ENCODE peak calls at places on chromosomes 3 and 15, in four cellular contexts. E is ascending aorta, C is heart right ventricle, V is body of pancreas. X is an unnamed sample. For H3K27me3 and H3K9me3, the result is how much of the 10 kb centered on the place peaks cover.

GRCh38 chr3:42189071-42189470 is 76.9 kb downstream of the CCK start:
- DNase-seq in C (peak), V (no peak), E (peak), X (no peak)

GRCh38 chr3:64686446-64686908 is 1.3 kb downstream of the ADAMTS9 start:
- DNase-seq in V (peak), C (no peak), E (peak), X (no peak)

GRCh38 chr3:168989396-168989795 is 674.1 kb downstream of the MECOM start:
- DNase-seq in C (no peak), E (no peak), V (no peak), X (no peak)

GRCh38 chr15:62877276-62877857 is 165.2 kb upstream of the TPM1 start:
- DNase-seq in E (no peak), V (peak), C (no peak), X (no peak)

GRCh38 chr3:139355502-139355901 is 11.7 kb downstream of the MRPS22 start:
- DNase-seq in C (no peak), E (no peak), V (peak), X (no peak)

GRCh38 chr3:119541547-119541946 is 17.9 kb downstream of the CD80 start:
- DNase-seq in C (no peak), E (no peak), V (no peak), X (no peak)

GRCh38 chr3:22887664-22888291 is 315.3 kb upstream of the UBE2E2 start:
- DNase-seq in V (no peak), C (no peak), E (no peak), X (no peak)

GRCh38 chr15:29162411-29162810 is 107.2 kb downstream of the NSMCE3 start:
- DNase-seq in C (no peak), E (no peak), V (no peak), X (no peak)

GRCh38 chr3:126005951-126006350 is 37.0 kb downstream of the ROPN1B start:
- DNase-seq in E (no peak), V (no peak), C (no peak), X (peak)

GRCh38 chr3:71309886-71310285 is 273.6 kb downstream of the FOXP1 start:
- DNase-seq in C (no peak), V (no peak), E (no peak), X (no peak)

GRCh38 chr3:156404217-156404616 is 150.7 kb downstream of the SSR3 start:
- DNase-seq in E (no peak), C (no peak), V (no peak), X (no peak)

GRCh38 chr3:184262166-184262926 is 993 bp upstream of the CAMK2N2 start:
- DNase-seq in E (no peak), V (peak), C (no peak), X (no peak)

GRCh38 chr15:75948761-75949296 is 45.2 kb downstream of the FBXO22 start:
- DNase-seq in V (no peak), C (no peak), E (no peak), X (no peak)

GRCh38 chr3:185857208-185857607 is 32.4 kb upstream of the IGF2BP2 start:
- DNase-seq in V (no peak), C (no peak), E (no peak), X (no peak)

GRCh38 chr3:133832802-133833144 is 27.2 kb downstream of the SRPRB start:
- DNase-seq in V (no peak), E (no peak), C (no peak), X (no peak)

GRCh38 chr3:196399485-196399945 is 32.7 kb downstream of the UBXN7 start:
- DNase-seq in C (no peak), E (no peak), V (no peak), X (no peak)

GRCh38 chr15:52751522-52751921 is 38.6 kb downstream of the ONECUT1 start:
- DNase-seq in V (no peak), C (no peak), E (no peak), X (no peak)

GRCh38 chr3:45218578-45219390 is 7.3 kb downstream of the TMEM158 start:
- DNase-seq in V (no peak), E (no peak), C (no peak), X (peak)

GRCh38 chr3:157405457-157405856 is 31.2 kb upstream of the PTX3 start:
- DNase-seq in C (no peak), E (no peak), V (no peak), X (peak)

GRCh38 chr3:8986741-8987672 is 23.7 kb upstream of the RAD18 start:
- DNase-seq in V (no peak), C (no peak), E (no peak), X (no peak)

GRCh38 chr3:149342413-149343340 is 9.2 kb upstream of the TM4SF18 start:
- DNase-seq in V (no peak), C (no peak), E (no peak), X (peak)

GRCh38 chr3:46495901-46496456 is 1.8 kb upstream of the RTP3 start:
- DNase-seq in E (no peak), C (no peak), V (no peak), X (peak)

GRCh38 chr3:63807901-63808589 is 11.1 kb upstream of the C3orf49 start:
- DNase-seq in V (no peak), C (no peak), E (no peak), X (no peak)

GRCh38 chr3:125165948-125166553 is 46.5 kb downstream of the SLC12A8 start:
- DNase-seq in V (no peak), E (no peak), C (no peak), X (no peak)

GRCh38 chr3:151918253-151919029 is 45.0 kb downstream of the SUCNR1 start:
- DNase-seq in E (no peak), C (no peak), V (no peak), X (peak)

GRCh38 chr3:39590776-39591175 is 123.3 kb downstream of the MOBP start:
- DNase-seq in C (no peak), V (no peak), E (no peak), X (no peak)

GRCh38 chr15:37105795-37106333 is 5.5 kb upstream of the MEIS2 start:
- DNase-seq in V (no peak), C (no peak), E (no peak), X (no peak)

GRCh38 chr3:152720941-152721718 is 113.8 kb upstream of the P2RY1 start:
- DNase-seq in E (no peak), C (no peak), V (no peak), X (no peak)

GRCh38 chr3:114152519-114153151 is 26.2 kb downstream of the DRD3 start:
- DNase-seq in C (peak), V (peak), E (peak), X (peak)

GRCh38 chr3:122934251-122934650 is 93.3 kb downstream of the SEMA5B start:
- DNase-seq in E (no peak), C (no peak), V (no peak), X (no peak)
- H3K27me3 ChIP-seq in E (under half), C (under half), V (under half), X (under half)

GRCh38 chr3:37447732-37448131 is 273.4 kb upstream of the LRRFIP2 start:
- DNase-seq in C (no peak), V (no peak), E (no peak), X (no peak)
- TF ChIP-seq CTCF in C (no peak), V (no peak), E (no peak), X (no peak)

GRCh38 chr3:51751287-51751686 is 27.8 kb downstream of the IQCF6 start:
- DNase-seq in C (no peak), V (no peak), E (no peak), X (no peak)
- H3K9me3 ChIP-seq in C (under half), V (under half), E (under half), X (under half)

GRCh38 chr15:66180706-66181105 is 72.8 kb downstream of the MEGF11 start:
- DNase-seq in C (no peak), E (no peak), V (no peak), X (no peak)

GRCh38 chr15:66184492-66184891 is 69.1 kb downstream of the MEGF11 start:
- DNase-seq in C (no peak), V (no peak), E (no peak), X (no peak)

GRCh38 chr15:66178531-66178910 is 75.0 kb downstream of the MEGF11 start:
- DNase-seq in C (no peak), V (no peak), E (no peak), X (no peak)
- H3K27me3 ChIP-seq in C (under half), V (under half), E (under half), X (under half)

GRCh38 chr3:123817413-123817812 is 66.7 kb downstream of the MYLK start:
- DNase-seq in V (no peak), C (no peak), E (no peak), X (no peak)
- TF ChIP-seq CTCF in V (no peak), C (no peak), E (no peak), X (no peak)

GRCh38 chr15:99616129-99616528 is 50.3 kb downstream of the MEF2A start:
- DNase-seq in E (no peak), V (no peak), C (no peak), X (no peak)
- H3K9me3 ChIP-seq in E (under half), V (under half), C (under half), X (under half)

GRCh38 chr15:79433610-79434009 is 1.5 kb downstream of the MINAR1 start:
- DNase-seq in C (no peak), V (no peak), E (no peak), X (no peak)
- H3K27me3 ChIP-seq in C (under half), V (under half), E (under half), X (under half)

DNA sequence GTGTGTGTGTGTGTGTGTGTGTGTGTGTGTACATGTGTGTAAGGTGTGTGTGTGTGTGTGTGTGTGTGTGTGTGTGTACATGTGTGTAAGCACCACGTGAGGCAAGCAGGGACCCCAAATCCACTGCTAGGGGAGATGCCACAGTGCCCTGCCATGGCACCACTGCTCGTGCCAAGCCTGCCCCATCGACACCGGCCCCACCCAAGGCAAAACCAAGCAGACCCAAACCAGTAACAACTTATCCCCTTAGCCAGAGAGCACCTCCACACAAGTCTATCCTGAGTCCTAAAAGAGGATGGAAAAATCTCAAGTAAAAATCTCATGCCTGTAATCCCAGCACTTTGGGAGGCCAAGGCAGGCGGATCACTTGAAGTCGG is 45.1 kb downstream of the BDH1 start:
- DNase-seq in C (no peak), V (no peak), E (no peak), X (no peak)
- TF ChIP-seq CTCF in C (no peak), V (no peak), E (no peak), X (no peak)

DNA sequence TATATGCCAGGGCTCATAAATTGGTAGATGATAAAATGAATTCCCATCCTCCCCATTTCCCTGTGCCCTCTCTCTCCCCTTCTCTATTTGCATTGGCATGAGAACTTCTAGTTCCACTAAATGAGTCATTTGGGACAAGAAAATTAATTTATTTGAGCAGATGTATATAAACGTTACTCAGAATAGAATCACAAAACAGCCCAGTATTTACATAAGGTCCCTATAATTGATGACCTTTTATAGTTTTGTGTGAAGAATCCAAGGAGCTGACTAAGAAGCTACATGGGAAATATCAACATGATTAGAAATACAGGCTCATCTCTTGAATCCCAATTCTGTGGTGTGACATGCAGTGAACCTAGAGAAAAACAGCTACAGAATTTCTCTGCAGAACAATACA is 617.7 kb upstream of the NR2F2 start:
- DNase-seq in C (no peak), V (no peak), E (no peak), X (no peak)
- H3K9me3 ChIP-seq in C (under half), V (under half), E (under half), X (under half)